ENCODE peak calls at places on chromosomes 16 and 17, in seven cellular contexts. P is AG04450, X is K562, Y is transverse colon, N is type B pancreatic cell, C is esophagus muscularis mucosa, I is fibroblast of lung. Q is an unnamed sample.

GRCh38 chr16:48531011-48531962 is 78.7 kb downstream of the N4BP1 start:
- DNase-seq in N (no peak), Y (no peak), P (peak), C (no peak), X (no peak), I (no peak), Q (peak)

GRCh38 chr16:3141781-3142311 is 7.0 kb downstream of the ZNF213 start:
- DNase-seq in N (no peak), C (no peak), X (no peak), P (no peak), I (no peak), Y (no peak), Q (no peak)

GRCh38 chr16:4936181-4936990 is 562 bp downstream of the PPL start:
- DNase-seq in X (peak), C (no peak), Y (peak), N (no peak), P (no peak), I (no peak), Q (no peak)

GRCh38 chr16:86664518-86665318 is 86.4 kb downstream of the FOXL1 start:
- DNase-seq in C (no peak), P (peak), Y (peak), N (no peak), I (peak), X (peak), Q (peak)

GRCh38 chr17:81471804-81472456 is 40.7 kb downstream of the ACTG1 start:
- DNase-seq in X (peak), C (no peak), N (no peak), I (peak), P (no peak), Y (peak), Q (peak)

GRCh38 chr16:86910821-86911220 is 332.5 kb downstream of the FOXL1 start:
- DNase-seq in N (no peak), P (no peak), C (no peak), X (no peak), I (no peak), Y (no peak), Q (no peak)

GRCh38 chr17:78103311-78103710 is 25.2 kb downstream of the TMC6 start:
- DNase-seq in X (no peak), I (no peak), P (no peak), N (no peak), Y (no peak), C (no peak), Q (no peak)

GRCh38 chr16:23683487-23683886 is 4.8 kb downstream of the PLK1 start:
- DNase-seq in Y (no peak), N (no peak), C (no peak), P (no peak), I (no peak), X (no peak), Q (no peak)

GRCh38 chr16:11565665-11566064 is 21.1 kb downstream of the LITAF start:
- DNase-seq in Y (no peak), C (no peak), P (no peak), N (no peak), I (no peak), X (no peak), Q (no peak)

GRCh38 chr17:78130439-78131101 is at the start of gene TMC8:
- DNase-seq in P (no peak), X (peak), C (no peak), Y (peak), I (no peak), N (no peak), Q (no peak)

GRCh38 chr16:50207652-50208051 is 54.5 kb downstream of the TENT4B start:
- DNase-seq in Y (no peak), C (no peak), P (no peak), N (no peak), X (no peak), I (peak), Q (peak)

GRCh38 chr17:40316571-40317344 is 7.8 kb downstream of the RARA start:
- DNase-seq in I (peak), C (no peak), X (no peak), P (peak), N (no peak), Y (peak), Q (peak)

GRCh38 chr16:78431701-78432100 is 332.2 kb downstream of the WWOX start:
- DNase-seq in X (no peak), N (no peak), P (no peak), I (no peak), Y (no peak), C (no peak), Q (no peak)

GRCh38 chr17:66803474-66803951 is 31.4 kb upstream of the CACNG5 start:
- DNase-seq in I (no peak), N (no peak), C (no peak), Y (no peak), P (no peak), X (no peak), Q (no peak)

GRCh38 chr17:33447090-33447489 is 154.0 kb upstream of the ASIC2 start:
- DNase-seq in Y (no peak), C (no peak), P (no peak), I (no peak), N (no peak), X (no peak), Q (no peak)

GRCh38 chr17:1727876-1728630 is 3.5 kb downstream of the WDR81 start:
- DNase-seq in N (no peak), I (no peak), X (peak), C (no peak), P (no peak), Y (no peak), Q (no peak)

GRCh38 chr16:81562926-81563325 is 118.3 kb downstream of the CMIP start:
- DNase-seq in N (no peak), I (no peak), P (no peak), C (no peak), Y (no peak), X (no peak), Q (no peak)

GRCh38 chr17:65609749-65610148 is 48.3 kb upstream of the AXIN2 start:
- DNase-seq in X (no peak), I (no peak), Y (peak), C (no peak), N (no peak), P (no peak), Q (peak)

GRCh38 chr17:57657211-57657610 is 87.9 kb downstream of the CCDC182 start:
- DNase-seq in X (no peak), P (no peak), N (no peak), I (no peak), Y (no peak), C (no peak), Q (no peak)

GRCh38 chr17:80596760-80597608 is 52.3 kb downstream of the RPTOR start:
- DNase-seq in X (no peak), C (no peak), Y (no peak), P (no peak), N (no peak), I (peak), Q (no peak)

GRCh38 chr16:57016831-57017230 is 27.5 kb downstream of the NLRC5 start:
- DNase-seq in N (no peak), Y (no peak), X (no peak), I (no peak), C (no peak), P (no peak), Q (no peak)

GRCh38 chr16:52435573-52435972 is 111.4 kb downstream of the TOX3 start:
- DNase-seq in Y (no peak), P (no peak), N (no peak), X (no peak), I (no peak), C (no peak), Q (no peak)

GRCh38 chr17:3027786-3028532 is 35.4 kb downstream of the OR1D5 start:
- DNase-seq in N (peak), P (no peak), X (no peak), C (no peak), Y (no peak), I (no peak), Q (no peak)

GRCh38 chr16:88331989-88332920 is 50.5 kb upstream of the ZNF469 start:
- DNase-seq in I (peak), N (no peak), X (no peak), C (no peak), P (peak), Y (peak), Q (peak)

GRCh38 chr16:8519179-8519578 is 71.1 kb downstream of the TMEM114 start:
- DNase-seq in X (no peak), N (no peak), C (no peak), P (no peak), I (no peak), Y (no peak), Q (no peak)
- TF ChIP-seq CTCF in X (no peak), N (no peak), C (no peak), P (no peak), I (no peak), Y (no peak), Q (no peak)

GRCh38 chr17:73482251-73482661 is 162.0 kb downstream of the SDK2 start:
- DNase-seq in Y (no peak), P (no peak), X (no peak), N (no peak), C (no peak), I (no peak), Q (no peak)

GRCh38 chr17:73481672-73482071 is 162.6 kb downstream of the SDK2 start:
- DNase-seq in I (no peak), X (no peak), C (no peak), N (no peak), P (no peak), Y (no peak), Q (no peak)

GRCh38 chr17:73476890-73477350 is 165.1 kb upstream of the CDC42EP4 start:
- DNase-seq in Y (no peak), X (no peak), P (no peak), C (no peak), N (no peak), I (no peak), Q (no peak)

GRCh38 chr17:73480740-73481139 is 163.5 kb downstream of the SDK2 start:
- DNase-seq in I (no peak), X (no peak), Y (no peak), N (no peak), C (no peak), P (no peak), Q (no peak)

DNA sequence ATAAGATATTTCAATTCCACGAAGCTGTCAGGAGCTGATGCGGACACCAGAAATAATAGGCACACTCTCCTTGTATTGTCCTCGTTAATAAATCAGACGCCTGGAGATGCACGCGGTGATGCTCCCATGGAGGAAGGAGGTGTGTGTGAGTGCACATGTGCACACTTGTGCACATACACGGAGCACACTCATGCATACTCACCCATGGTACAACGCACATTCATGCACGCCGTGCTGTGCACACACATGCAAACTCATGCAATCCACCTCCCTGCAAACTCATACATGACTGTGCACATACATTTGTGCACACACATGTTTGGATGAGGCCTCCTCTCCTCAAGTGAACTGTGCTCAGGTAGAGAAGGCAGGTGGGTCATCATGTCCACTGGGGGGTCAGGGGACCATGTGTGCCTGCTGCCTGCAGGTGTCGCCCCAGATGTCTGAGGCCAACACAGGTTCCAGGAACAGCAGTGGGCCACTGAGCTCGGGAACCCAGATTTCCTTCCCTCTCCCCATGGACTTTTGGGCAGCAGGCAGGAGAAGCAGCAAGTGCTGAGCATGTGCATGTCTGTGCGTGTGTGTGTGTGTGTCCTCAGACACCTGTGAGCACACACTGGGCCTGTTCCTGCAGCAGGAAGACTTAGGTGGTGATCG is 165.3 kb downstream of the SDK2 start:
- DNase-seq in N (no peak), P (no peak), X (peak), C (no peak), I (no peak), Y (no peak), Q (no peak)
- TF ChIP-seq CTCF in N (no peak), P (no peak), X (peak), C (no peak), I (no peak), Y (no peak), Q (no peak)

DNA sequence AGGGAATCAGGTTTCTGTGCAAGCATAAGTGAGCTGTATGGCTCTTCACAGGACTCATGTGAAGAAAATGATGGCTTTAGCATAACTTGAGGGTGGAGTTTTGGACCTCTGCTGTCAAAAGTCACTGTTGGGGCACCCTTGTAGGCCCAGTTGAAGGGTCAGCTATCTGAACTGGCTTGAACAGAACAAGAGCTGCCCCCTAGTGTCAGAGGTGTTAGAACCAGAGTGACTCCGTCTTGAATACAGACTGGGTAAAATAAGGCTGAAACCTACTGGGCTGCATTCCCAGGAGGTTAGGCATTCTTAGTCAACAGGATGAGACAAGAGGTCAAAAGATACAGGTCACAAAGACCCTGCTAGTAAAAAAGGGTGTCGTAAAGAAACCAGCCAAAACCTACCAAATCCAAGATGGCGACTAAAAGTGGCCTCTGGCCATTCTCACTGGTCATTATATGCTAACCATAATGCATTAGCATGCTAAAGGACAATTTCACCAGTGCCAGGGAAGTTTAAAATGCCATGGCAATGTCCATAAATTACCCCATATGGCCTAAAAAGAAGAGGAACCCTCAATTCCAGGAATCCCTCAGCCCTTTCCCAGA is 484.0 kb upstream of the ERCC4 start:
- DNase-seq in X (peak), P (no peak), Y (no peak), C (no peak), N (no peak), I (no peak), Q (no peak)
- TF ChIP-seq CTCF in X (peak), P (no peak), Y (no peak), C (no peak), N (no peak), I (no peak), Q (no peak)

GRCh38 chr16:58252716-58253115 is 42.1 kb downstream of the PRSS54 start:
- DNase-seq in Y (no peak), X (no peak), C (peak), P (no peak), I (no peak), N (no peak), Q (no peak)
- TF ChIP-seq CTCF in Y (no peak), X (no peak), C (no peak), P (no peak), I (no peak), N (no peak), Q (no peak)

GRCh38 chr16:85369741-85370528 is 243.2 kb upstream of the GSE1 start:
- DNase-seq in I (no peak), N (no peak), P (no peak), Y (peak), C (no peak), X (peak), Q (peak)
- TF ChIP-seq CTCF in I (peak), N (peak), P (peak), Y (peak), C (peak), X (peak), Q (peak)

DNA sequence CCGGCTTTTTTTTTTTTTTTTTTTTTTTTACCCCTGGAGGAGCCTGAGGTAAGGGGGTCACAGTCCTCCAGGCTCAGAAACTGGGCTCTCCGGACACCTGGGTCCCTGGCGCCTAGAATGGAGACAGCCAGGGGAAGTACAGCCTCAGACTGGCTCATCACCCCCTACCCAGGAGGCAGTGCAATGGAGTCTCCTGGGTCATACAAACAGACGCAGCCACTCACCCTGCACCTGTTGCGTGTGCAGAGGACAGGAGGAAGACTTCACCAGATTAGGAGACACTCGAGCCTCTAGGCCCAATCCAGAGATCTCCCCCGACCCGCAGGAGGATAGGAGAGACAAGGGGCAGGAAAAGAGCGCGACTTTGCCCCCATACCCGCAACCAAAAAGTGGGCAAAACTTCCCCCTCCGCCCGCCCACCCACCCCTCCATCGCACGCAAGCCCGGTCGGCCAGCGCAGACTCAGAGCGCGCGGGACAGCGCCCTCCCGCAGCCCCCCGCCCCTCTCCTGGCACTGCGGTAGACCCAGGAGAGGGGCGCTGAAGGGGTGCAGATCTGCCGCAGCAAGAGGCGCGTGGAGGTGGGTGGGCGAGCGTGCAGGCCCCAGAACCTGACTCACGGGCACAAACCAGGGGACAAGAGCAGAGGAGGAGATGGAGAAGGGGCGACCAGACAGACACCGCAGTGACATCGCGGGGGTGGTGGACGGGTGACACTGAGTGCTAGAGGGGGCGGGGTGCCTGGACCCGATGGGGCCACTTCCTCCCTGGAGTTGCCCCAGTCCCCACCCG is 900 bp downstream of the HAP1 start:
- DNase-seq in I (no peak), P (no peak), Y (no peak), C (no peak), X (no peak), N (no peak), Q (no peak)
- TF ChIP-seq CTCF in I (no peak), P (no peak), Y (no peak), C (no peak), X (no peak), N (no peak), Q (no peak)

GRCh38 chr16:30356401-30357084 is 1.4 kb upstream of the CD2BP2 start:
- DNase-seq in P (no peak), C (no peak), X (no peak), N (no peak), I (no peak), Y (peak), Q (no peak)

GRCh38 chr16:30355954-30356308 is 823 bp upstream of the CD2BP2 start:
- DNase-seq in N (no peak), C (no peak), P (no peak), X (no peak), Y (no peak), I (no peak), Q (no peak)

GRCh38 chr16:30354423-30355143 is 525 bp downstream of the CD2BP2 start:
- DNase-seq in I (peak), C (no peak), X (peak), N (no peak), P (no peak), Y (peak), Q (peak)

GRCh38 chr16:30353438-30354129 is 1.5 kb downstream of the CD2BP2 start:
- DNase-seq in I (no peak), N (no peak), P (no peak), Y (peak), X (no peak), C (no peak), Q (no peak)

GRCh38 chr16:30355144-30355953 is at the start of gene CD2BP2:
- DNase-seq in P (peak), X (peak), N (peak), I (peak), Y (peak), C (peak), Q (peak)
- TF ChIP-seq CTCF in P (peak), X (no peak), N (peak), I (peak), Y (no peak), C (peak), Q (peak)

GRCh38 chr17:76145231-76146052 is 4.4 kb upstream of the FOXJ1 start:
- DNase-seq in I (no peak), X (no peak), C (no peak), Y (peak), N (no peak), P (no peak), Q (no peak)
- TF ChIP-seq CTCF in I (no peak), X (no peak), C (no peak), Y (no peak), N (no peak), P (no peak), Q (no peak)

DNA sequence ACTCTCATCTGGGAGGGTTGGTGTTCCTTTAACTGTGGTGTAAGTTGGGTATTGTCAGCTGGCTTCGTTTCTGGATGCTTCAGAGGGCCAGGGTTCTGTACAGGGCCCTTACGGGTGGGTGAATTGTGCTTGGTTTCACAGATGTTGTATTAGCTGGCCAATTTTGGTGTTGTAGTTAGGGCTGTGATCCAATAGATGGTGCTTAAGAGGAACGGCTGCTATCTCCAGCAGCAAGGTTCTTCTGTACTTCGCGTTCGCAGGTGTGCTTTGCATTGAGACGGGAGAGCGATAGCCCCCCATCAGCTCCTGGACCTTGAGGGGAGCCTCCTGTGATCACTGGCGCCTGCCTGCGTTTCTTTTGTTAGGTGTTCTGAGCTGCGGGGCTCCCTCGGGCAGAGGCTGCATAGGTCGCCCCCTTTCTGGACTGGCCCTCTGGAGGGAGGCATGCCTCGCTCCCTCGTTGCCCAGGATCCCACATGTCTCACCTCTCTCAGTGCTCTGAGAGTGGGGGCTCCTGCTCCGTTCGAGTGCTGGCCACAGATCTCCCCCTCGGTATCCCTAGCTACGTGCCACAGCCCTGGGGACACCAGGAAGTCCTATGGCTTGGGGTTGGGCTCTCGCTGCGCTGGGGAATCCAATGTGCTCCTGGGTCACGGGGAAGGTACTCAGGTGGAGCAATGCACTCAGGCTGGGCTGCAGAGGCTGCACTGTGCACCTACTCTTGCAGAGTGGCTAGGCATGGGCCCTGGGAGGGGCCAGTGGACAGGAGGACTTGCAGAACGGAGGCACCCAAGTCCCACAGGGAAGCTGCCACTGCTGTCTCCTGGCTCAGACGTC is 844 bp upstream of the PRDM7 start:
- DNase-seq in C (no peak), P (no peak), X (peak), N (no peak), Y (peak), I (peak), Q (peak)
- TF ChIP-seq CTCF in C (no peak), P (no peak), X (peak), N (peak), Y (no peak), I (no peak), Q (peak)

Q was measured in fibroblast of the aortic adventitia.